ENCODE peak calls at places on chromosomes 12 and 14, in six cellular contexts. Y, Q, T, O, D and R are unnamed samples.

GRCh38 chr12:69196302-69197288 is 42.8 kb upstream of the CPSF6 start:
- DNase-seq in Y (no peak), Q (no peak), T (no peak), O (no peak), D (no peak), R (no peak)

GRCh38 chr14:51448831-51449665 is 202.7 kb upstream of the FRMD6 start:
- DNase-seq in Y (no peak), Q (no peak), T (no peak), O (no peak), D (no peak), R (no peak)

GRCh38 chr12:66036317-66036716 is 94.2 kb downstream of the LLPH start:
- DNase-seq in Y (no peak), Q (no peak), T (no peak), O (no peak), D (no peak), R (no peak)

GRCh38 chr14:93219103-93219726 is 12.2 kb downstream of the UBR7 start:
- DNase-seq in Y (no peak), Q (no peak), T (peak; percentile 26), O (peak; percentile 38), D (no peak), R (no peak)

GRCh38 chr14:54711312-54711711 is 144.4 kb downstream of the SAMD4A start:
- DNase-seq in Y (no peak), Q (no peak), T (no peak), O (no peak), D (no peak), R (no peak)

GRCh38 chr14:33986804-33987203 is 35.9 kb upstream of the EGLN3 start:
- DNase-seq in Y (no peak), Q (no peak), T (no peak), O (no peak), D (no peak), R (no peak)

GRCh38 chr12:69008510-69008909 is 75.5 kb upstream of the CPM start:
- DNase-seq in Y (no peak), Q (no peak), T (no peak), O (no peak), D (no peak), R (no peak)

GRCh38 chr12:12017798-12018197 is 52.9 kb upstream of the BCL2L14 start:
- DNase-seq in Y (no peak), Q (no peak), T (no peak), O (no peak), D (no peak), R (no peak)

GRCh38 chr12:30219047-30219446 is 435.3 kb upstream of the TMTC1 start:
- DNase-seq in Y (no peak), Q (no peak), T (no peak), O (no peak), D (no peak), R (no peak)

GRCh38 chr14:20632831-20633771 is 8.4 kb downstream of the OR6S1 start:
- DNase-seq in Y (no peak), Q (peak; percentile 19), T (peak; percentile 34), O (no peak), D (no peak), R (no peak)

GRCh38 chr14:33765251-33765650 is 185.6 kb downstream of the EGLN3 start:
- DNase-seq in Y (no peak), Q (no peak), T (no peak), O (no peak), D (no peak), R (no peak)

GRCh38 chr12:50786498-50787231 is 22.8 kb downstream of the ATF1 start:
- DNase-seq in Y (no peak), Q (no peak), T (no peak), O (no peak), D (no peak), R (no peak)

GRCh38 chr14:90091393-90091792 is 29.6 kb downstream of the KCNK13 start:
- DNase-seq in Y (no peak), Q (no peak), T (no peak), O (no peak), D (no peak), R (no peak)

GRCh38 chr12:12745576-12746211 is 28.5 kb downstream of the CDKN1B start:
- DNase-seq in Y (no peak), Q (no peak), T (no peak), O (no peak), D (no peak), R (no peak)

GRCh38 chr14:75610839-75611238 is 32.4 kb downstream of the FLVCR2 start:
- DNase-seq in Y (no peak), Q (no peak), T (no peak), O (no peak), D (no peak), R (no peak)

DNA sequence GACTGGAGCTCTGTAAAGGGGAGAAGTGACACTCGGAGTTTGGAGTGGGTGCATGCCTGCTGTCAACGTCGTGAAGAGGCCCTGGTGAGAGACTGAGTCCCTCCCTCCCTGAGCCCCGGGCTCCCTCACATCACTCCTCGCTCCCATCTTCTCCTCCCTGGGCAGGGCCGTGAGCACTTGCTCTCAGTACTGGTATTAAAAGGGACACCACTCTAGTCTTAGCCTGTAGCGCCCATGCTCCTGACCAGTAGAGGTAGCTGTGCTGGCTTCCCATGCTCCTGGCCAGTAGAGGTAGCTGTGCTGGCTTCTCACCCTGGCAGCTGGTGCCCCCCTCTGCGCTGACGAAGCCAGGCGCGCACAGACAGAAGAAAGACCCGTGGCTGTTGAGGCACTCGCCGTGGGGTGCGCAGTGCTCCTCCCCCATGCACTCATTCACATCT is 14.7 kb downstream of the ISCA2 start:
- DNase-seq in Y (no peak), Q (no peak), T (no peak), O (peak; percentile 24), D (peak; percentile 15), R (no peak)
- TF ChIP-seq CTCF in Y (no peak), Q (no peak), T (no peak), O (no peak), D (no peak), R (no peak)

GRCh38 chr12:101490286-101490920 is 15.3 kb downstream of the SPIC start:
- DNase-seq in Y (no peak), Q (no peak), T (no peak), O (no peak), D (no peak), R (no peak)
- TF ChIP-seq CTCF in Y (no peak), Q (no peak), T (no peak), O (peak; percentile 16), D (peak; percentile 52), R (no peak)

DNA sequence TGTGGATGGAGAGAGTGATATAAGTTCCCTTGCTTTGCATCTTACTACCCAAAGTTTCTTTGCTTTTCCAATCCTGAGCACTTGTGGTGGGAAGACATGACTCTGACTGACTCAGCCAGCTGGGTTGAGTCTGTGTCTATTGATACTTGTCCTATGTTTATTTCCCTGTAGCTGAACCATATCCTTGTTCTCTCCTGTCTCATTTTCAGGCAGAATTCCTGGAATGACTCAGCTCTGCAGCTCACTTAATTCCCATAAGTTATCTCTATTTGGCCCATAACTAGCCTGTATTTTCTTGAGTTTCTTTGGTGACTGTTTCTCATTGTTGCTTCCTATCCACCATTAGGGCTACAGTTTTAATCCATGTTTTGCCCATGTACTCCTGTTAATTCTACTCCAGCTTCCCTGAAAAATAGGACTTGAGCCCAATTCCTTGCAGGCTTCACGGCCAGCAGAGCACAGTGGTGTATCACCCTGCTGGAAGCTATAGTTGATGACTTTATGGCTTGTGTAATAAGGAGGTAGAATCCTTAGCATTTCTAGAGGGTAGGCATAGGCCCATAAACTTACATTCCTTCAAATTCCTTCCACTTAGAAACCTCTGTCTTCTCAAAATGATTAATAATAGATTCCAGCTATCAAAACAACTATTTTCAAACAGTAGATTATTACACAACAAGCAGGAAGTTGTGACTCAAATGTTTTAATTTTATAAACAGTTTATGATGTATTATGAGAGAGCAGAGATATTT is 183.1 kb downstream of the TMTC3 start:
- DNase-seq in Y (no peak), Q (no peak), T (no peak), O (no peak), D (no peak), R (no peak)
- TF ChIP-seq CTCF in Y (no peak), Q (no peak), T (no peak), O (no peak), D (no peak), R (no peak)

DNA sequence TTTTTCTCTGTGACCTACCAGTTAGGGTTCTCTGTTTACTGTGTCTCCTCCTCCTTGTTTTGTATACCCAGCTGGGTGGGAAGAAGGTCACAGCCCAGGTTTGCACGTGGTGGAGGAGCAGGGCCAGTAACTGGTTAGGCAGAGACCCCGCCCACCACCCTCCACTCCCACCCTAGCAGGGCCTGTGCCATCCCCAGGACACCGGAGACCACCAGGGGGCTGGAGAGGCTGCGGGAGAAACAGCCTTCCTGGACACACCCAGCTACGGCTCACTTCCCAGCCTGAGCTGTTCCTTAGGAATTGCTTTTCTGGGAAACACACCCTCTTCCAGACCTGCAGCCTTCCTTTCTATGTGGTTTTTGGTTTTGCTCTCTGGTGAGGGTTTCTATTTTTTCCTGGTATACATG is 21.1 kb downstream of the BDKRB2 start:
- DNase-seq in Y (no peak), Q (no peak), T (no peak), O (no peak), D (no peak), R (no peak)
- TF ChIP-seq CTCF in Y (no peak), Q (no peak), T (no peak), O (no peak), D (no peak), R (no peak)

GRCh38 chr12:53452159-53453077 is 516 bp downstream of the PCBP2 start:
- DNase-seq in Y (peak; percentile 84), Q (peak; percentile 66), T (peak; percentile 82), O (peak; percentile 84), D (peak; percentile 82), R (peak; percentile 81)
- TF ChIP-seq CTCF in Y (peak; percentile 54), Q (peak; percentile 24), T (no peak), O (peak; percentile 18), D (peak; percentile 18), R (no peak)

DNA sequence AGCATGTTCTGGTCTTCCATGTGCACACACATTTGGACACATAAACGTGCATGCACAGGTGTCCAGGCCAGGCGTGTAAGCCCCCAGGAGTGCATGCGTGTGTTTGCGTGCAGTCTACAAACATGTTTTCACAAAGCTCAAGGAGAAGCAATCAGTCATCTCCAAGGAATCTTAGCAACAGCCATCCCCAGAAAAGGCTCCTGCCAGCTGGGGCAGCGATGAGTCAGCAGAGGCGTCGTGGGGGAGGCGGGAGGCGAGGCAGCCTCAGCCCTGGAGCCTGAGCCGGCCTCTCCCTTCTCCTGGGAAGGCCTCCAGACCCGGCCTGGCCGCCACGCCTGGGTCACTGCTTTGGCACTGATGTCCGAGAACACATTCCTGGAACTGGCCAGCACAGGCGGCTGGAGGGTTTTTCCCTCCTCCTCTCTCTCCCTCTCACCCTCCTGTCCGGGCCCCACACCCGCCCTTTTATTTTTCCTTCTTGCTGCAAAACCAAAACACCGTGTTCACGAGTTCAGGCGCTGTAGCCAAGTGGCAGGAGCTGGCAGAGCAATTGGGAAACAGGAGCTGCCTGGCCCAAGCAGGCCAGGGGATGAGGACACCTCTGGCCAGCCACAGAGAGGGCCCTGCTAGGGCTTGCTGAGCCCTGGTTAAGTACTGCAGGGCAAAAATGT is 92.7 kb downstream of the LRRC74A start:
- DNase-seq in Y (no peak), Q (no peak), T (peak; percentile 91), O (peak; percentile 94), D (peak; percentile 94), R (no peak)
- TF ChIP-seq CTCF in Y (no peak), Q (no peak), T (peak; percentile 53), O (no peak), D (no peak), R (no peak)

DNA sequence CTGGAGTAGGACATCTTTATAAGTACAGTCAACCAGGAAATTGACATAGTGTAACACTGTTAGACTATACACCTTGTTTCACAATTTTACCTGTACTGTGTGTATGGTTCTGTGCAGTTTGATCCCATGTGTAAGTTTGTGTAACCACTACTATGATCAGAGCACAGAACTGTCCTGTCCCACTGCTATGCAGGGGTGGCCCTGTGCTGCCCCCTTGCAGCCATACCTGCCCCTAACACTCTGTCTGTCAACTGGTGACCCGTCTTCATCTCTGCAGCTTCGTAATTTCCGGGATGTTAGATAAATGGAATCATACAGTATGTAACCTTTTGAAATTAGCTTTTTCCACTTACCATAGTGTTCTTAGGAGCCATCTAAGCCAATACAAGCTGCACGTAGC is 58.7 kb upstream of the RD3L start:
- DNase-seq in Y (peak; percentile 16), Q (no peak), T (no peak), O (no peak), D (no peak), R (no peak)
- TF ChIP-seq CTCF in Y (peak; percentile 30), Q (no peak), T (no peak), O (no peak), D (no peak), R (no peak)